ENCODE peak calls at places on chromosome 16, in seven cellular contexts. One of them, this sample, is unnamed. For H3K9me3, the result is how much of the 10 kb centered on the place peaks cover.

GRCh38 chr16:86531641-86532525 is 21.6 kb downstream of the FOXF1 start:
- DNase-seq in breast epithelium: no peak
- DNase-seq in stomach: no peak
- DNase-seq in HCT116: no peak
- DNase-seq in K562: no peak
- DNase-seq in transverse colon: no peak
- DNase-seq in H1: no peak
- DNase-seq in this sample: peak

GRCh38 chr16:14148016-14148415 is 76.9 kb downstream of the MRTFB start:
- DNase-seq in breast epithelium: no peak
- DNase-seq in stomach: no peak
- DNase-seq in HCT116: no peak
- DNase-seq in K562: no peak
- DNase-seq in transverse colon: no peak
- DNase-seq in H1: no peak
- DNase-seq in this sample: no peak

GRCh38 chr16:58252716-58253115 is 42.1 kb downstream of the PRSS54 start:
- DNase-seq in breast epithelium: no peak
- DNase-seq in stomach: no peak
- DNase-seq in HCT116: no peak
- DNase-seq in K562: no peak
- DNase-seq in transverse colon: no peak
- DNase-seq in H1: no peak
- DNase-seq in this sample: no peak

GRCh38 chr16:47096297-47096696 is 47.4 kb downstream of the NETO2 start:
- DNase-seq in breast epithelium: no peak
- DNase-seq in stomach: no peak
- DNase-seq in HCT116: no peak
- DNase-seq in K562: no peak
- DNase-seq in transverse colon: no peak
- DNase-seq in H1: no peak
- DNase-seq in this sample: no peak

GRCh38 chr16:8962393-8963009 is 1.2 kb downstream of the USP7 start:
- DNase-seq in breast epithelium: no peak
- DNase-seq in stomach: peak
- DNase-seq in HCT116: no peak
- DNase-seq in K562: peak
- DNase-seq in transverse colon: peak
- DNase-seq in H1: no peak
- DNase-seq in this sample: no peak

GRCh38 chr16:88015806-88016140 is 64.5 kb downstream of the BANP start:
- DNase-seq in breast epithelium: peak
- DNase-seq in stomach: no peak
- DNase-seq in HCT116: no peak
- DNase-seq in K562: no peak
- DNase-seq in transverse colon: no peak
- DNase-seq in H1: no peak
- DNase-seq in this sample: peak

GRCh38 chr16:88303890-88304819 is 78.6 kb upstream of the ZNF469 start:
- DNase-seq in breast epithelium: no peak
- DNase-seq in stomach: no peak
- DNase-seq in HCT116: no peak
- DNase-seq in K562: no peak
- DNase-seq in transverse colon: no peak
- DNase-seq in H1: no peak
- DNase-seq in this sample: peak

GRCh38 chr16:90077757-90078593 is 844 bp upstream of the PRDM7 start:
- DNase-seq in breast epithelium: no peak
- DNase-seq in stomach: no peak
- DNase-seq in HCT116: no peak
- DNase-seq in K562: peak
- DNase-seq in transverse colon: peak
- DNase-seq in H1: peak
- DNase-seq in this sample: no peak

GRCh38 chr16:25135239-25135878 is 23.8 kb downstream of the LCMT1 start:
- DNase-seq in breast epithelium: no peak
- DNase-seq in stomach: no peak
- DNase-seq in HCT116: no peak
- DNase-seq in K562: no peak
- DNase-seq in transverse colon: peak
- DNase-seq in H1: no peak
- DNase-seq in this sample: no peak

GRCh38 chr16:56684926-56685590 is 2.8 kb downstream of the MT1X start:
- DNase-seq in breast epithelium: no peak
- DNase-seq in stomach: no peak
- DNase-seq in HCT116: no peak
- DNase-seq in K562: no peak
- DNase-seq in transverse colon: no peak
- DNase-seq in H1: no peak
- DNase-seq in this sample: peak

GRCh38 chr16:57519796-57520360 is 16.5 kb downstream of the CCDC102A start:
- DNase-seq in breast epithelium: peak
- DNase-seq in stomach: peak
- DNase-seq in HCT116: peak
- DNase-seq in K562: peak
- DNase-seq in transverse colon: peak
- DNase-seq in H1: peak
- DNase-seq in this sample: peak

GRCh38 chr16:85473909-85474640 is 139.0 kb upstream of the GSE1 start:
- DNase-seq in breast epithelium: no peak
- DNase-seq in stomach: no peak
- DNase-seq in HCT116: no peak
- DNase-seq in K562: no peak
- DNase-seq in transverse colon: no peak
- DNase-seq in H1: peak
- DNase-seq in this sample: peak

GRCh38 chr16:84312783-84313382 is 18.2 kb downstream of the WFDC1 start:
- DNase-seq in breast epithelium: no peak
- DNase-seq in stomach: no peak
- DNase-seq in HCT116: peak
- DNase-seq in K562: no peak
- DNase-seq in transverse colon: peak
- DNase-seq in H1: peak
- DNase-seq in this sample: peak

GRCh38 chr16:7487896-7488295 is 155.3 kb downstream of the RBFOX1 start:
- DNase-seq in breast epithelium: no peak
- DNase-seq in stomach: no peak
- DNase-seq in HCT116: no peak
- DNase-seq in K562: no peak
- DNase-seq in transverse colon: no peak
- DNase-seq in H1: no peak
- DNase-seq in this sample: no peak

GRCh38 chr16:50459681-50460080 is 88.5 kb upstream of the NKD1 start:
- DNase-seq in breast epithelium: peak
- DNase-seq in stomach: no peak
- DNase-seq in HCT116: no peak
- DNase-seq in K562: no peak
- DNase-seq in transverse colon: no peak
- DNase-seq in H1: no peak
- DNase-seq in this sample: peak

GRCh38 chr16:89973654-89974335 is 25.2 kb downstream of the DEF8 start:
- DNase-seq in breast epithelium: no peak
- DNase-seq in stomach: no peak
- DNase-seq in HCT116: no peak
- DNase-seq in K562: no peak
- DNase-seq in transverse colon: peak
- DNase-seq in H1: no peak
- DNase-seq in this sample: no peak

GRCh38 chr16:4613636-4614570 is 785 bp downstream of the UBALD1 start:
- DNase-seq in breast epithelium: no peak
- DNase-seq in stomach: no peak
- DNase-seq in HCT116: no peak
- DNase-seq in K562: no peak
- DNase-seq in transverse colon: peak
- DNase-seq in H1: no peak
- DNase-seq in this sample: peak

GRCh38 chr16:15979801-15980200 is 30.4 kb downstream of the ABCC1 start:
- DNase-seq in breast epithelium: no peak
- DNase-seq in stomach: no peak
- DNase-seq in HCT116: no peak
- DNase-seq in K562: no peak
- DNase-seq in transverse colon: no peak
- DNase-seq in H1: no peak
- DNase-seq in this sample: no peak

GRCh38 chr16:15976929-15977637 is 27.7 kb downstream of the ABCC1 start:
- DNase-seq in breast epithelium: no peak
- DNase-seq in stomach: no peak
- DNase-seq in HCT116: no peak
- DNase-seq in K562: no peak
- DNase-seq in transverse colon: no peak
- DNase-seq in H1: no peak
- DNase-seq in this sample: no peak

GRCh38 chr16:15983898-15984297 is 34.5 kb downstream of the ABCC1 start:
- DNase-seq in breast epithelium: no peak
- DNase-seq in stomach: no peak
- DNase-seq in HCT116: no peak
- DNase-seq in K562: no peak
- DNase-seq in transverse colon: no peak
- DNase-seq in H1: no peak
- DNase-seq in this sample: no peak

GRCh38 chr16:15981382-15981781 is 32.0 kb downstream of the ABCC1 start:
- DNase-seq in breast epithelium: no peak
- DNase-seq in stomach: no peak
- DNase-seq in HCT116: no peak
- DNase-seq in K562: peak
- DNase-seq in transverse colon: no peak
- DNase-seq in H1: no peak
- DNase-seq in this sample: no peak

DNA sequence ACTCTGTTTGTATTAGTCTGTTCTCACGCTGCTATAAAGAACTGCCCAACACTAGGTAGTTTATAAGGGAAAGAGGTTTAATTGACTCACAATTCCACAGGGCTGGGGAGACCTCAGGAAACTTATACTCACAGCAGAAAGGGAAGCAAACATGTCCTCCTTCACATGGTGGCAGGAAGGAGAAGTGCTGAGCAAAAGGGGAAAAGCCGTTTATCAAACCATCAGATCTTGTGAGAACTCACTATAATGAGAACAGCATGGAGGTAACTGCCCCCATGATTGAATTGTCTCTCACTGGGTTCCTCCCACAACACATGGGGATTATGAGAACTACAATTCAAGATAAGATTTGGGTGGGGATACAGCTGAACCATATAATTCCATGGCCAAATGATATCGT is 30.9 kb downstream of the ABCC1 start:
- DNase-seq in breast epithelium: no peak
- DNase-seq in stomach: no peak
- DNase-seq in HCT116: no peak
- DNase-seq in K562: no peak
- DNase-seq in transverse colon: no peak
- DNase-seq in H1: no peak
- DNase-seq in this sample: no peak
- H3K9me3 ChIP-seq in breast epithelium: under half
- H3K9me3 ChIP-seq in stomach: under half
- H3K9me3 ChIP-seq in HCT116: under half
- H3K9me3 ChIP-seq in K562: under half
- H3K9me3 ChIP-seq in transverse colon: under half
- H3K9me3 ChIP-seq in H1: under half
- H3K9me3 ChIP-seq in this sample: under half

GRCh38 chr16:17382514-17382913 is 88.2 kb downstream of the XYLT1 start:
- DNase-seq in breast epithelium: no peak
- DNase-seq in stomach: no peak
- DNase-seq in HCT116: no peak
- DNase-seq in K562: no peak
- DNase-seq in transverse colon: no peak
- DNase-seq in H1: no peak
- DNase-seq in this sample: no peak
- H3K27ac ChIP-seq in breast epithelium: no peak
- H3K27ac ChIP-seq in stomach: no peak
- H3K27ac ChIP-seq in HCT116: no peak
- H3K27ac ChIP-seq in K562: no peak
- H3K27ac ChIP-seq in transverse colon: peak
- H3K27ac ChIP-seq in H1: no peak
- H3K27ac ChIP-seq in this sample: peak

DNA sequence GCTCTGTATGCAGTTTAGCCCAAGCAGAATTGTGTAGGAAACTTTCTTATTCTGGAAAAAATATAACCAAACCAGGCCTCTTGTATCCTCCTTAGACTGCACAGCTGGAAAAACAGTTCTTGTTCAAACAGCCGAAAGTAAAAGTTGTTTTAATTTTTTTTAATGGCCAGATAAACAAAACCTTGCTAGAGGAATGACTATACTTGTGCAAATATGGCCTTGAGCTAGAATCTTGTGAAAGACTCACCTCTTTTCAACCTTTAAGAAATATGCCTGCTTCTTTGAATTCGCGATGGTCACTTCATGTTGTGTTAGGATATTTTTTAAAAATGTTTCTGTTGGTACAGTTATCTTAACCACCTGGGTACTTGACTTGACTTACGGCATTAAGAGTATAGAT is 114.6 kb upstream of the MAF start:
- DNase-seq in breast epithelium: no peak
- DNase-seq in stomach: no peak
- DNase-seq in HCT116: no peak
- DNase-seq in K562: no peak
- DNase-seq in transverse colon: no peak
- DNase-seq in H1: no peak
- DNase-seq in this sample: no peak
- TF ChIP-seq POLR2AphosphoS5 in breast epithelium: no peak
- TF ChIP-seq POLR2AphosphoS5 in stomach: no peak
- TF ChIP-seq POLR2AphosphoS5 in HCT116: no peak
- TF ChIP-seq POLR2AphosphoS5 in K562: no peak
- TF ChIP-seq POLR2AphosphoS5 in transverse colon: no peak
- TF ChIP-seq POLR2AphosphoS5 in H1: no peak
- TF ChIP-seq POLR2AphosphoS5 in this sample: no peak

DNA sequence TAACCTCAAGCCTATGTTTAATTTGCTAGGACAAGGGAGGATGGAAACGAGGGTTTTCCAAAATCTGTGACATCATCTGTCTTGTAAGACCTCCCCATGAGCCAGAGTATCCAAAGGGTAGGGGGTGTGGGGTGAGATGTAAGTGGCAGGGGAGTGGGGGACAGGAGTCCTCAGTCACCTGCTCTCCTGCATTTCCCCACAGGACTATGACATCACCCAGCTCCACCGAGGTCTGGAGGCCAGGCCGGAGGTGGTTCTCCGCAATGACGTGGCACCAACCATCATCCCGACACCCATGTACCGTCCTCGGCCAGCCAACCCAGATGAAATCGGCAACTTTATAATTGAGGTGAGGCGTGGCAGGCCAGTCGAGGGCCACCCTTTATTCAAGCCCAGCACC is 41.5 kb upstream of the CDH1 start:
- DNase-seq in breast epithelium: no peak
- DNase-seq in stomach: no peak
- DNase-seq in HCT116: no peak
- DNase-seq in K562: no peak
- DNase-seq in transverse colon: no peak
- DNase-seq in H1: no peak
- DNase-seq in this sample: no peak
- H3K9me3 ChIP-seq in breast epithelium: under half
- H3K9me3 ChIP-seq in stomach: under half
- H3K9me3 ChIP-seq in HCT116: under half
- H3K9me3 ChIP-seq in K562: under half
- H3K9me3 ChIP-seq in transverse colon: under half
- H3K9me3 ChIP-seq in H1: under half
- H3K9me3 ChIP-seq in this sample: under half

GRCh38 chr16:27237229-27238015 is 31.1 kb downstream of the NSMCE1 start:
- DNase-seq in breast epithelium: peak
- DNase-seq in stomach: peak
- DNase-seq in HCT116: no peak
- DNase-seq in K562: peak
- DNase-seq in transverse colon: no peak
- DNase-seq in H1: no peak
- DNase-seq in this sample: peak
- H3K27ac ChIP-seq in breast epithelium: peak
- H3K27ac ChIP-seq in stomach: peak
- H3K27ac ChIP-seq in HCT116: no peak
- H3K27ac ChIP-seq in K562: no peak
- H3K27ac ChIP-seq in transverse colon: peak
- H3K27ac ChIP-seq in H1: no peak
- H3K27ac ChIP-seq in this sample: peak